ENCODE peak calls at places on chromosomes 7 and 10, in eight cellular contexts. P, N, E, Y, Q, Z, F and O are unnamed samples.

GRCh38 chr10:4812952-4813351 is 13.1 kb upstream of the AKR1E2 start:
- DNase-seq in P (peak), Q (no peak), N (peak), F (peak), Y (peak), E (no peak), Z (peak), O (no peak)

GRCh38 chr10:62443866-62444265 is 69.7 kb downstream of the ZNF365 start:
- DNase-seq in P (no peak), F (peak), Q (no peak), E (no peak), Z (no peak), Y (peak), N (no peak), O (no peak)

GRCh38 chr7:27205325-27206280 is 5.7 kb upstream of the HOXA13 start:
- DNase-seq in Q (peak), Y (no peak), F (no peak), P (no peak), Z (no peak), E (no peak), N (no peak), O (no peak)

GRCh38 chr7:55534262-55534915 is 37.9 kb downstream of the VOPP1 start:
- DNase-seq in E (no peak), Q (peak), Y (peak), P (no peak), F (peak), N (no peak), Z (peak), O (peak)

GRCh38 chr10:83522881-83523386 is 616.4 kb upstream of the GHITM start:
- DNase-seq in P (no peak), N (peak), F (no peak), E (no peak), Q (no peak), Z (no peak), Y (no peak), O (no peak)

GRCh38 chr10:86522385-86522855 is 828 bp upstream of the WAPL start:
- DNase-seq in F (no peak), Y (no peak), Q (no peak), P (no peak), E (no peak), N (no peak), Z (peak), O (no peak)

GRCh38 chr7:127550247-127550646 is 35.1 kb downstream of the GCC1 start:
- DNase-seq in N (no peak), F (no peak), Y (no peak), Z (no peak), Q (no peak), E (no peak), P (no peak), O (no peak)

GRCh38 chr7:22584179-22584578 is 84.2 kb upstream of the STEAP1B start:
- DNase-seq in Y (no peak), Q (no peak), E (no peak), F (no peak), Z (no peak), N (no peak), P (no peak), O (no peak)

GRCh38 chr7:128427289-128427891 is 17.6 kb upstream of the IMPDH1 start:
- DNase-seq in Q (peak), P (no peak), E (no peak), F (peak), Y (peak), N (peak), Z (peak), O (peak)

GRCh38 chr10:43226441-43226840 is 40.4 kb downstream of the RASGEF1A start:
- DNase-seq in Q (no peak), E (no peak), N (no peak), Y (no peak), P (no peak), Z (no peak), F (no peak), O (no peak)

GRCh38 chr10:84179059-84179710 is 5.6 kb downstream of the GPR15LG start:
- DNase-seq in Z (peak), Q (peak), N (peak), F (peak), Y (peak), E (no peak), P (no peak), O (peak)

GRCh38 chr7:135976312-135977019 is 693 bp downstream of the MTPN start:
- DNase-seq in Z (peak), Q (peak), F (no peak), E (no peak), P (no peak), Y (no peak), N (peak), O (peak)

GRCh38 chr7:55172161-55172560 is 153.3 kb downstream of the EGFR start:
- DNase-seq in Z (peak), E (no peak), Q (no peak), N (no peak), Y (no peak), F (no peak), P (no peak), O (no peak)

GRCh38 chr7:64515781-64516180 is 47.1 kb downstream of the ZNF680 start:
- DNase-seq in E (no peak), Y (peak), Z (no peak), N (no peak), Q (no peak), F (peak), P (no peak), O (no peak)

GRCh38 chr7:156618791-156619367 is 21.7 kb upstream of the RNF32 start:
- DNase-seq in Z (no peak), E (no peak), Y (no peak), Q (no peak), N (no peak), F (no peak), P (no peak), O (no peak)

GRCh38 chr7:117871778-117872538 is 1.3 kb downstream of the CTTNBP2 start:
- DNase-seq in N (peak), E (peak), Y (no peak), F (no peak), P (no peak), Q (peak), Z (no peak), O (no peak)

GRCh38 chr10:113169853-113170455 is 219.9 kb downstream of the TCF7L2 start:
- DNase-seq in Q (no peak), E (no peak), Y (no peak), F (no peak), P (no peak), Z (no peak), N (no peak), O (peak)

GRCh38 chr7:121076350-121077164 is 88.0 kb downstream of the CPED1 start:
- DNase-seq in E (no peak), F (peak), N (peak), Y (peak), Q (no peak), P (peak), Z (peak), O (no peak)

GRCh38 chr10:43985941-43986340 is 337.3 kb upstream of the ZNF32 start:
- DNase-seq in Z (no peak), F (no peak), E (no peak), P (no peak), N (no peak), Y (no peak), Q (no peak), O (no peak)

GRCh38 chr7:26202019-26202985 is 757 bp downstream of the CBX3 start:
- DNase-seq in Y (no peak), P (no peak), F (peak), N (peak), Z (peak), E (peak), Q (peak), O (peak)

DNA sequence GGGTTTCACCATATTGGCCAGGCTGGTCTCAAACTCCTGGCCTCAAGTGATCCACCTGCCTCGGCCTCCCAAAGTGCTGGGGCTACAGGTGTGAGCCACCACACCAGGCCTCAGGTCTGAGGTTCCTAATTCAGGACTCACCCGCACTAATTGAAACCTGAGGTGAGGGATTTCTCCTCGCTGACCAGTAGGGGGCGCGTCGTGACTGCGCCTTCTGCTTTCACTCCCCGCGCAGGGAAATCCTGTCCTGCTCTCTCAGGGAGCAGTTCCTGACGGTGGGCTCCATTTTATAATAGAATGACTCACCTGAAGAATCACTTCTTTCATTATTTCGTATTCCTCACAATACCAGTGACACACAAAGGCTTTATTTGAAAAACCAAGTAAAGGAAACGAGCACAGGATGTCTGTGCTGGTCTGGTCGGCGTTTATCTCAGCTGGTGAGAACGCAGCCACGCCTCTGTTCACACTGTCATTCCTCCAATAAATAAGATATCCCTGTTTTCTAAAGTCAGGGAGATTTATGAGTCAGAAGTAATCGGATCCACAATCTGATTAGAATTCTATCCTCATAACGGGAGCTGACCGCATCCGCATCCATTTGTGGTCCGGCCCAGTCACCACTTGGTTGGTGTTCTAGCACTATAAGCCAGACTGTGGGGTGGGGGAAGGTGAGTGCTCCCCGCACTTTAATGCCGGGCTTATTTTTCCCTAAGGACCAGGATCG is 35.4 kb downstream of the BAG3 start:
- DNase-seq in Z (peak), E (peak), F (peak), P (peak), N (peak), Y (peak), Q (peak), O (peak)
- TF ChIP-seq CTCF in Z (peak), E (peak), F (peak), P (peak), N (peak), Y (peak), Q (peak), O (peak)

GRCh38 chr7:158704524-158705233 is at the start of gene NCAPG2:
- DNase-seq in N (peak), Z (peak), E (peak), P (peak), F (peak), Y (peak), Q (peak), O (peak)
- TF ChIP-seq CTCF in N (no peak), Z (peak), E (peak), P (peak), F (no peak), Y (no peak), Q (peak), O (peak)

GRCh38 chr7:12389089-12389700 is 14.5 kb downstream of the VWDE start:
- DNase-seq in N (peak), Z (peak), Q (peak), Y (peak), E (no peak), F (peak), P (peak), O (peak)
- TF ChIP-seq CTCF in N (peak), Z (peak), Q (no peak), Y (peak), E (peak), F (peak), P (peak), O (peak)

GRCh38 chr10:69732147-69732825 is 69.4 kb upstream of the COL13A1 start:
- DNase-seq in N (no peak), F (no peak), P (no peak), Y (no peak), Q (no peak), E (peak), Z (no peak), O (no peak)
- TF ChIP-seq CTCF in N (no peak), F (no peak), P (no peak), Y (no peak), Q (no peak), E (peak), Z (no peak), O (no peak)

GRCh38 chr10:54800677-54801480 is at the start of gene PCDH15:
- DNase-seq in Y (peak), E (no peak), P (no peak), Q (no peak), F (peak), N (peak), Z (peak), O (no peak)
- TF ChIP-seq CTCF in Y (peak), E (peak), P (peak), Q (no peak), F (peak), N (peak), Z (peak), O (no peak)